ENCODE peak calls at places on chromosomes 6 and 20, in ten cellular contexts. D is fibroblast of pulmonary artery, T is H1, M is SK-N-SH, A is OCI-LY7, F is fibroblast of the aortic adventitia, Q is prostate gland, S is RWPE1, N is fibroblast of mammary gland, C is GM06990. X is an unnamed sample.
A peak's percentile ranks its signal among the peaks of the same experiment; 100 is the strongest.

GRCh38 chr6:149896491-149896890 is 1.4 kb downstream of the RAET1E start:
- DNase-seq in S (no peak), N (peak; percentile 58), A (no peak), C (no peak), Q (peak; percentile 37), D (peak; percentile 37), F (peak; percentile 16), T (no peak), M (no peak), X (no peak)

GRCh38 chr6:61682562-61682961 is 603.5 kb downstream of the KHDRBS2 start:
- DNase-seq in Q (no peak), N (no peak), C (no peak), A (no peak), T (no peak), D (no peak), M (no peak), F (no peak), S (no peak), X (no peak)

GRCh38 chr20:7650481-7650880 is 289.8 kb downstream of the HAO1 start:
- DNase-seq in D (peak; percentile 67), S (no peak), T (no peak), Q (no peak), F (peak; percentile 96), A (peak; percentile 82), C (no peak), N (peak; percentile 51), M (no peak), X (no peak)

GRCh38 chr20:37669062-37669772 is 24.6 kb upstream of the CTNNBL1 start:
- DNase-seq in T (no peak), F (no peak), M (no peak), S (peak; percentile 56), Q (no peak), A (no peak), C (no peak), N (no peak), D (no peak), X (no peak)

GRCh38 chr6:28311139-28311823 is 24.7 kb downstream of the ZSCAN31 start:
- DNase-seq in S (no peak), N (no peak), T (no peak), C (no peak), M (no peak), F (no peak), D (no peak), Q (no peak), A (no peak), X (no peak)

GRCh38 chr20:561437-562231 is 18.0 kb upstream of the CSNK2A1 start:
- DNase-seq in D (peak; percentile 78), S (peak; percentile 74), Q (peak; percentile 39), N (peak; percentile 72), T (peak; percentile 83), M (peak; percentile 83), F (peak; percentile 74), C (peak; percentile 38), A (peak; percentile 74), X (peak; percentile 78)

GRCh38 chr6:159121387-159121955 is 47.7 kb upstream of the FNDC1 start:
- DNase-seq in M (no peak), N (no peak), C (no peak), A (no peak), S (no peak), D (no peak), T (no peak), Q (no peak), F (no peak), X (no peak)

GRCh38 chr6:168516941-168517741 is 76.2 kb downstream of the SMOC2 start:
- DNase-seq in F (no peak), T (no peak), C (no peak), S (no peak), Q (no peak), A (no peak), D (no peak), N (no peak), M (no peak), X (no peak)

GRCh38 chr6:24489881-24490280 is 503 bp upstream of the GPLD1 start:
- DNase-seq in D (peak; percentile 58), M (no peak), Q (peak; percentile 38), N (peak; percentile 29), F (peak; percentile 11), C (no peak), S (no peak), T (no peak), A (no peak), X (no peak)

GRCh38 chr6:24494726-24495515 is at the start of gene ALDH5A1:
- DNase-seq in S (peak; percentile 40), C (peak; percentile 86), N (peak; percentile 42), T (peak; percentile 84), Q (peak; percentile 61), A (peak; percentile 87), D (peak; percentile 54), F (peak; percentile 7), M (peak; percentile 88), X (peak; percentile 79)

GRCh38 chr6:24489470-24489869 is at the start of gene GPLD1:
- DNase-seq in N (no peak), Q (no peak), F (no peak), S (no peak), C (no peak), T (no peak), M (no peak), D (no peak), A (no peak), X (no peak)

GRCh38 chr6:24493945-24494725 is 634 bp upstream of the ALDH5A1 start:
- DNase-seq in C (no peak), N (no peak), S (no peak), D (no peak), Q (no peak), T (no peak), M (no peak), A (peak; percentile 21), F (no peak), X (no peak)

DNA sequence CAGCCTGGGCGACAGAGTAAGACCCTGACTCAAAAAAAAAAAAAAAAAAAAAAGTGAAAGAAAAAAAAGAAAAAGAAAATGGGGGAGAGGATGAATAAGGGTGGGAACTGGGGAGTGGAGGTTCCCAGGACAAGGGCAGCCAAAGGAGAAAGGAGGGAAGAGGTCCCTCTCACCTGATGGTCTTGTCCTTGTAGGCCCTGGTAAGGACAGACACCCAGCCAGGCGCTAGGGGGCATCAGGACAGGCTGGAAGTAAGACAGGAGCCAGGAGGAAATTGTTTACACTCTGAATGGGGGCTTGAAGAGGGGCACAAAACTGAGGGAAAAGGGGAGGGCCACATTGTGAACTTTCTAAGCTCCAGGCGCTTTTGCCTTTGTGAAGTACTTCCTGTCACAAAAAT is 2.3 kb upstream of the ALDH5A1 start:
- DNase-seq in F (no peak), A (peak; percentile 70), C (no peak), D (peak; percentile 13), S (no peak), N (no peak), T (no peak), M (no peak), Q (no peak), X (peak; percentile 39)
- TF ChIP-seq CTCF in F (peak; percentile 16), A (peak; percentile 81), C (peak; percentile 53), D (peak; percentile 40), S (no peak), N (peak; percentile 23), T (peak; percentile 75), M (peak; percentile 10), Q (no peak), X (no peak)

DNA sequence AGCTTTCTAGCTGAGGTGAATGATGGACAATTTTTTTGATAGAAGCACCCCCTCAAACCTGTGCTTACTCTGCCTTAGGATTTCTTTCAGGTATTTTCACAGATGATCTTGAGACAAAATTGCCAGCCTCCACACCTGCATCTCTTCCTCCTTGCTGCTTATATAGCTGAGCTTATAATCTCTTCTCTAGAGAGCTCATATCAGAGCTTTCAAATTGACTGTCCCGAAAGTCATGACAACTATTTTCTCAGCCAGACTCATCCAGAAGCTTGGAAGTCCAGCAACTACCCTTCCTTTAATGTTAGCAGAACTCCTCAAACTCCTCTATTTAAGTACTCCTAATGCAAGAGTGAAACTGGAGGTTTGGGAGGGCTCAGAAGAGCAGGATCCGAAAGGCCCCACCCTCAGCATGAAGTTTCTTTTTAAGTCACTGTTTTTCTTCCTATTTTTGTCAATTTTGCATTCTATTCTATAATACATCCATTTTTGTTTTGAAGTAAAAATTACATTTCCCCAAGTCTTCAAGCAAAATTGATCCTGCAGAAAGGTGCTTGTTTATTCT is 12.7 kb downstream of the CGA start:
- DNase-seq in N (no peak), F (no peak), C (no peak), S (no peak), D (no peak), M (no peak), T (no peak), Q (no peak), A (no peak), X (no peak)
- TF ChIP-seq CTCF in N (no peak), F (no peak), C (no peak), S (no peak), D (no peak), M (no peak), T (no peak), Q (no peak), A (no peak), X (no peak)

DNA sequence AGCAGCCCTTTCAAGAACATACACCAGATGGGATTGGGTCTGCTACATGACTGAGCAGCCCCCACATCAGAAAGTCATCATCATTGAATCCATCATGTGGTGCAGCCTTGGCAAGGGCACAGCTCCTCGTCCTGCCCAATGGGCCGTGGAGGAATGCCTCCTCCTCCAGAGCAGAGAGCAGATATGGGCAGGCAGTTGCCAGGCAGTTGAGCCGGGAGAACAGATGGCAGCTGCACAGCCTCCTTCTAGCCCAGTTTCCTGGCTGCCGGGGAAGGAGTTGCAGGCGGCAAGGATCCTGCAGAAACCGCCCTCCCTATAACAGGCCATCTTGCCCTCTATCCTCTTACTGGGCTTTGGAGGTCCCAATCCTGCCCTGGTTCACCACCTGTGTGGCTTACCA is 11.9 kb upstream of the ZFAND3 start:
- DNase-seq in Q (no peak), T (no peak), A (no peak), D (no peak), N (no peak), S (no peak), M (peak; percentile 68), F (no peak), C (no peak), X (peak; percentile 57)
- TF ChIP-seq CTCF in Q (peak; percentile 29), T (peak; percentile 17), A (no peak), D (peak; percentile 9), N (no peak), S (no peak), M (no peak), F (peak; percentile 28), C (no peak), X (no peak)

GRCh38 chr6:79469381-79470246 is 67.6 kb downstream of the LCA5 start:
- DNase-seq in Q (no peak), D (peak; percentile 14), F (peak; percentile 9), C (no peak), T (no peak), N (no peak), S (no peak), A (no peak), M (no peak), X (no peak)

GRCh38 chr6:79466222-79466834 is 70.9 kb downstream of the LCA5 start:
- DNase-seq in D (peak; percentile 71), F (peak; percentile 58), C (no peak), T (no peak), M (peak; percentile 36), A (peak; percentile 4), N (peak; percentile 56), S (peak; percentile 46), Q (no peak), X (no peak)

GRCh38 chr6:79468587-79468986 is 68.6 kb downstream of the LCA5 start:
- DNase-seq in F (no peak), N (no peak), Q (no peak), M (no peak), T (no peak), S (no peak), A (no peak), D (no peak), C (no peak), X (no peak)

GRCh38 chr6:79468116-79468515 is 69.1 kb downstream of the LCA5 start:
- DNase-seq in M (no peak), A (no peak), N (peak; percentile 6), S (no peak), F (peak; percentile 54), Q (no peak), C (no peak), T (no peak), D (peak; percentile 36), X (no peak)

DNA sequence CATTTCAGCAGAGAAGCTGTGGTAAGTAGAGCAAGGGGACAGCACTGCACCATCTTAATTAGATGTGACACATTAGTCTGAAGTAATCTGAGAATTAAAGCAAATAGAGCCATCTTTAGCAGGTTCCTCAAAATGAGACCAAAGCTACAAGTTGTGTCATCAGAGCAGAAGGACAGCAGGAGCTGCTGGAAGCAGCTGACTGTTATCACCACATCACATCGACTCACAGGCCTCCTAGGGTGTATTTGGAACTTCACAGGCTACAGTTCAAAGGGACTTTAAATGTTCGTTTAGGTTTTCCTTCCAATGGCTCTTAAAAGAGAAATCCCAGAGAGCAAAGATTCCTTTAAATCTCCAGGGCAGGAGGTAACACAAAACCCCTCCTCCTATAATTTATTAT is 69.5 kb downstream of the LCA5 start:
- DNase-seq in M (peak; percentile 7), F (peak; percentile 9), T (no peak), C (no peak), A (no peak), S (no peak), N (peak; percentile 10), D (no peak), Q (no peak), X (no peak)
- TF ChIP-seq CTCF in M (no peak), F (no peak), T (no peak), C (no peak), A (no peak), S (no peak), N (no peak), D (no peak), Q (no peak), X (no peak)

X was measured in glutamatergic neuron.